ENCODE peak calls at places on chromosomes 16 and 17, in eight cellular contexts. E, R, A, C, V, I, G and Z are unnamed samples.

GRCh38 chr16:1770328-1771071 is 843 bp downstream of the NME3 start:
- DNase-seq in A (peak; percentile 75), C (peak; percentile 79), E (peak; percentile 55), V (peak; percentile 78), I (peak; percentile 35), G (peak; percentile 42), R (peak; percentile 31), Z (no peak)

GRCh38 chr17:16286947-16287562 is 66.2 kb downstream of the CENPV start:
- DNase-seq in C (peak; percentile 22), G (no peak), V (peak; percentile 31), R (no peak), E (no peak), I (peak; percentile 79), A (peak; percentile 30), Z (no peak)

GRCh38 chr17:66200685-66201092 is 8.8 kb upstream of the CEP112 start:
- DNase-seq in V (peak; percentile 42), E (peak; percentile 76), A (no peak), R (peak; percentile 31), C (no peak), G (no peak), I (peak; percentile 31), Z (peak; percentile 66)

GRCh38 chr16:65070831-65071230 is 51.0 kb downstream of the CDH11 start:
- DNase-seq in C (peak; percentile 73), E (no peak), V (peak; percentile 71), I (no peak), A (peak; percentile 21), G (no peak), R (no peak), Z (peak; percentile 11)

GRCh38 chr17:35896011-35896587 is 15.9 kb upstream of the CCL5 start:
- DNase-seq in R (no peak), V (no peak), A (no peak), E (no peak), G (no peak), C (no peak), I (no peak), Z (no peak)

GRCh38 chr16:68470461-68471150 is 22.3 kb upstream of the SMPD3 start:
- DNase-seq in R (no peak), G (no peak), I (peak; percentile 77), E (no peak), C (no peak), V (peak; percentile 57), A (no peak), Z (no peak)

GRCh38 chr17:67375761-67376160 is 1.3 kb upstream of the PITPNC1 start:
- DNase-seq in V (no peak), G (no peak), C (no peak), I (no peak), A (no peak), E (no peak), R (no peak), Z (no peak)

GRCh38 chr16:11308493-11309283 is 27.6 kb upstream of the PRM1 start:
- DNase-seq in C (no peak), E (peak; percentile 24), R (no peak), I (peak; percentile 89), V (no peak), G (no peak), A (no peak), Z (no peak)

GRCh38 chr16:66977341-66978113 is 10.9 kb upstream of the CES4A start:
- DNase-seq in R (peak; percentile 83), E (peak; percentile 92), C (peak; percentile 87), G (peak; percentile 88), I (peak; percentile 92), V (peak; percentile 91), A (peak; percentile 91), Z (peak; percentile 69)

GRCh38 chr16:82043680-82044584 is 8.9 kb downstream of the HSD17B2 start:
- DNase-seq in E (peak; percentile 56), R (no peak), G (no peak), C (no peak), A (no peak), I (no peak), V (no peak), Z (peak; percentile 61)

GRCh38 chr16:66489818-66490217 is 60.1 kb downstream of the TK2 start:
- DNase-seq in I (peak; percentile 12), V (no peak), G (no peak), C (no peak), R (no peak), A (no peak), E (no peak), Z (no peak)

GRCh38 chr17:8048736-8049135 is 9.9 kb downstream of the ALOX15B start:
- DNase-seq in E (no peak), A (no peak), R (no peak), I (no peak), C (no peak), V (no peak), G (no peak), Z (no peak)

GRCh38 chr17:8665681-8666080 is 35.2 kb upstream of the MYH10 start:
- DNase-seq in C (no peak), R (no peak), I (no peak), V (no peak), E (no peak), G (no peak), A (no peak), Z (no peak)

GRCh38 chr16:25005445-25006306 is 9.5 kb downstream of the ARHGAP17 start:
- DNase-seq in C (no peak), V (no peak), I (no peak), E (no peak), A (no peak), R (no peak), G (no peak), Z (no peak)

GRCh38 chr17:38667099-38667786 is 7.5 kb downstream of the EPOP start:
- DNase-seq in R (peak; percentile 47), G (no peak), A (peak; percentile 44), E (peak; percentile 88), C (peak; percentile 51), I (peak; percentile 44), V (peak; percentile 54), Z (peak; percentile 47)

GRCh38 chr17:48048321-48049140 is at the start of gene NFE2L1:
- DNase-seq in A (peak; percentile 93), E (no peak), I (peak; percentile 75), R (peak; percentile 24), G (peak; percentile 87), V (peak; percentile 94), C (peak; percentile 87), Z (peak; percentile 89)

GRCh38 chr16:11681977-11682654 is 13.9 kb downstream of the SNN start:
- DNase-seq in R (no peak), E (no peak), C (no peak), V (no peak), G (no peak), I (peak; percentile 74), A (no peak), Z (no peak)

GRCh38 chr16:56841659-56842058 is 23.3 kb upstream of the SLC12A3 start:
- DNase-seq in V (no peak), I (no peak), R (no peak), E (no peak), A (no peak), C (no peak), G (no peak), Z (no peak)
- H3K9me3 ChIP-seq in V (no peaks in the 10 kb centered on the region), I (no peaks in the 10 kb centered on the region), R (no peaks in the 10 kb centered on the region), E (no peaks in the 10 kb centered on the region), A (no peaks in the 10 kb centered on the region), C (no peaks in the 10 kb centered on the region), G (no peaks in the 10 kb centered on the region), Z (no peaks in the 10 kb centered on the region)

DNA sequence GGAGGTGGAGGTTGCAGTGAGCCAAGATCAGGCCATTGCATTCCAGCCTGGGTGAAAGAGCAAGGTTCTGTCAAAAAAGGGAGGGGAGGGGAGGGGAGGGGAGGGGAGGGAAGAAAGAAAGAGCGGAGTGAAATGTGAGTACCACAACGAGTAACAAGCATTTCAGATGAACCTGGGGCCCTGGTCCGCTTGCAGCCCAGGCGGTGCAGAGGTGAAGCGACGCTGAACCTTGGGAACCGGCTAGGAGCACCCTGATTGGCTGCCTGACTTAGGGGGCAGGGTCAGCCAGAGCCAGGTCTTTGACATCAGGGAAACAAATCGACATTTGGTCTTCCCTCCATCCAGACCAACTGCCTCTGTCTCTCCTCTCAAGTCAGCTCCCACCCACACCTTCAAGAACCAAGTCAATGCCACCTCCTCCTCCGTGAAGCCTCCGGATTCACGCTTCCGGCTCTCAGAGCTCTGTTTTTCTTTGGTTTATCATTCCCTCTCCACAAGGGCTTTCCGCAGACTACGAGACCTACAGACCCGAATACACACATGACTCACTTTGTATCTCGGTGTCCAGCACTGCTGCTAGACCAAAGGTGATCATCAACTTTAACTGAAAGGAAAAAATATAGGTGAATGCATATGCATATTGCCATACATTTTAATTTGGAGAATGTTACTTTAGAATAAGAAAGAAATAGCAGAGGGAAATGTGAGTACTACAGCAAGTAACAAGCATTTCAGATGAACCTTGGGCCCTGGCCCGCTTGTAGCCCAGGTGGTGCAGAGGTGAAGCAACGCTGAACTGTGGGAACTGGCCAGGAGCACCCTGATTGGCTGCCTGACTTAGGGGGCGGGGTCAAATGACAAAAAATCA is 19.3 kb downstream of the OR1F1 start:
- DNase-seq in R (no peak), G (no peak), I (no peak), E (no peak), A (no peak), V (no peak), C (no peak), Z (no peak)
- H3K9me3 ChIP-seq in R (peaks cover 7% of the 10 kb centered on the region), G (peaks cover 54% of the 10 kb centered on the region), I (no peaks in the 10 kb centered on the region), E (no peaks in the 10 kb centered on the region), A (peaks cover 33% of the 10 kb centered on the region), V (no peaks in the 10 kb centered on the region), C (peaks cover 4% of the 10 kb centered on the region), Z (peaks cover 9% of the 10 kb centered on the region)

GRCh38 chr17:77936881-77937280 is 21.6 kb upstream of the TNRC6C start:
- DNase-seq in A (no peak), I (no peak), C (no peak), R (no peak), V (no peak), G (no peak), E (no peak), Z (no peak)
- H3K9me3 ChIP-seq in A (no peaks in the 10 kb centered on the region), I (no peaks in the 10 kb centered on the region), C (no peaks in the 10 kb centered on the region), R (no peaks in the 10 kb centered on the region), V (no peaks in the 10 kb centered on the region), G (no peaks in the 10 kb centered on the region), E (no peaks in the 10 kb centered on the region), Z (no peaks in the 10 kb centered on the region)

GRCh38 chr16:48592839-48593429 is 17.0 kb downstream of the N4BP1 start:
- DNase-seq in E (peak; percentile 23), I (no peak), V (no peak), A (no peak), C (no peak), R (no peak), G (no peak), Z (peak; percentile 35)

GRCh38 chr16:48597563-48598392 is 12.2 kb downstream of the N4BP1 start:
- DNase-seq in G (no peak), C (no peak), I (no peak), A (no peak), R (no peak), E (no peak), V (no peak), Z (no peak)

GRCh38 chr16:48596326-48596725 is 13.7 kb downstream of the N4BP1 start:
- DNase-seq in R (no peak), E (no peak), A (no peak), V (no peak), G (no peak), C (no peak), I (no peak), Z (peak; percentile 71)

GRCh38 chr16:48590476-48590875 is 19.5 kb downstream of the N4BP1 start:
- DNase-seq in I (no peak), A (no peak), R (no peak), C (no peak), G (no peak), V (no peak), E (no peak), Z (no peak)

DNA sequence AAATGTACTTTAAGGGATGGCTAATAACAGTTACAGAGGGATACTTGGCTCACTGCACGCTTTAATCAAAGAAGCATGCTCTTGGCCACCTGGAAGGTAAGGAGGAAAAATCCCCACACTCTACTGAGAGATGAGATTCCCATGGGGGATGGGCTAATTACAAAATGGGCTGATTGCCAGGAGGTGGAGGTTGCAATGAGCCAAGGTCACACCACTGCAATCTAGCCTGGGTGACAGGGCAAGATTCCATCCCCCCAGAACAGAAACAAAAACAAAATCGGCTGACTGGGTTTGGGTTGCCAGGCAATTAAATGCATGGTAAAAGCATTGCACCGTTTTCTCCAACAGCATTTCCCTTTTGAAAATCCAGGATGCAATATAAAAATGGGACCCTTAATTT is 18.0 kb downstream of the N4BP1 start:
- DNase-seq in V (no peak), I (no peak), E (no peak), G (no peak), C (no peak), A (no peak), R (no peak), Z (no peak)
- H3K9me3 ChIP-seq in V (no peaks in the 10 kb centered on the region), I (no peaks in the 10 kb centered on the region), E (peaks cover 39% of the 10 kb centered on the region), G (peaks cover 8% of the 10 kb centered on the region), C (no peaks in the 10 kb centered on the region), A (peaks cover 22% of the 10 kb centered on the region), R (peaks cover 14% of the 10 kb centered on the region), Z (peaks cover 25% of the 10 kb centered on the region)